ENCODE peak calls at places on chromosome 2, in eight cellular contexts. Z is CD4-positive, alpha-beta T cell; C is WERI-Rb-1; A is NCI-H748 treated with DMSO at 0.1 percent for 48 hours; M is RCC 7860; T is central memory CD8-positive, alpha-beta T cell; P is iris pigment epithelial cell; F is Caki2. U is an unnamed sample.

GRCh38 chr2:128317186-128317897 is 1.3 kb downstream of the HS6ST1 start:
- DNase-seq in Z (no peak), C (no peak), A (no peak), M (no peak), T (no peak), P (no peak), F (no peak), U (no peak)

GRCh38 chr2:102770506-102770905 is 8.7 kb downstream of the TMEM182 start:
- DNase-seq in Z (no peak), C (no peak), A (no peak), M (no peak), T (no peak), P (peak), F (no peak), U (no peak)

GRCh38 chr2:121189011-121189410 is 96.0 kb downstream of the TFCP2L1 start:
- DNase-seq in Z (no peak), C (no peak), A (no peak), M (no peak), T (no peak), P (peak), F (no peak), U (no peak)

GRCh38 chr2:63121055-63121834 is 70.6 kb downstream of the OTX1 start:
- DNase-seq in Z (no peak), C (no peak), A (no peak), M (no peak), T (no peak), P (no peak), F (no peak), U (no peak)

GRCh38 chr2:98134601-98135000 is 47.6 kb downstream of the VWA3B start:
- DNase-seq in Z (no peak), C (no peak), A (no peak), M (no peak), T (no peak), P (peak), F (no peak), U (no peak)

GRCh38 chr2:45793998-45794720 is 142.7 kb downstream of the PRKCE start:
- DNase-seq in Z (no peak), C (no peak), A (no peak), M (no peak), T (no peak), P (no peak), F (no peak), U (no peak)

GRCh38 chr2:199261221-199261620 is 196.5 kb downstream of the SATB2 start:
- DNase-seq in Z (no peak), C (no peak), A (peak), M (no peak), T (no peak), P (peak), F (no peak), U (no peak)

GRCh38 chr2:60212174-60212945 is 341.1 kb downstream of the BCL11A start:
- DNase-seq in Z (no peak), C (no peak), A (no peak), M (no peak), T (no peak), P (no peak), F (no peak), U (no peak)

GRCh38 chr2:178761759-178762371 is 45.4 kb downstream of the TTN start:
- DNase-seq in Z (no peak), C (peak), A (peak), M (peak), T (no peak), P (peak), F (peak), U (peak)

GRCh38 chr2:144078091-144078490 is 441.8 kb downstream of the ZEB2 start:
- DNase-seq in Z (no peak), C (no peak), A (no peak), M (no peak), T (no peak), P (no peak), F (no peak), U (no peak)

GRCh38 chr2:111897924-111898702 is at the start of gene MERTK:
- DNase-seq in Z (peak), C (peak), A (peak), M (peak), T (no peak), P (peak), F (peak), U (peak)

GRCh38 chr2:50614056-50614455 is 417.9 kb downstream of the NRXN1 start:
- DNase-seq in Z (no peak), C (no peak), A (no peak), M (no peak), T (no peak), P (peak), F (no peak), U (no peak)

GRCh38 chr2:10283106-10284062 is 19.3 kb upstream of the HPCAL1 start:
- DNase-seq in Z (no peak), C (no peak), A (no peak), M (peak), T (no peak), P (peak), F (peak), U (no peak)

GRCh38 chr2:61733563-61733962 is 120.3 kb downstream of the FAM161A start:
- DNase-seq in Z (no peak), C (no peak), A (no peak), M (no peak), T (no peak), P (peak), F (no peak), U (peak)

U was measured in putamen.